ENCODE peak calls at places on chromosomes 7 and 10, in five cellular contexts. One of them, this sample, is unnamed.

GRCh38 chr7:1432411-1433082 is 26.7 kb downstream of the MICALL2 start:
- DNase-seq in AG04450: no peak
- DNase-seq in AG09309: no peak
- DNase-seq in astrocyte of the spinal cord: peak
- DNase-seq in sigmoid colon: peak
- DNase-seq in this sample: peak

GRCh38 chr10:30529373-30529998 is 95.5 kb downstream of the MAP3K8 start:
- DNase-seq in AG04450: no peak
- DNase-seq in AG09309: no peak
- DNase-seq in astrocyte of the spinal cord: no peak
- DNase-seq in sigmoid colon: peak
- DNase-seq in this sample: no peak

GRCh38 chr7:151251328-151251925 is 2.9 kb upstream of the SMARCD3 start:
- DNase-seq in AG04450: no peak
- DNase-seq in AG09309: no peak
- DNase-seq in astrocyte of the spinal cord: peak
- DNase-seq in sigmoid colon: peak
- DNase-seq in this sample: peak

GRCh38 chr7:84025332-84025927 is 169.2 kb downstream of the SEMA3A start:
- DNase-seq in AG04450: peak
- DNase-seq in AG09309: peak
- DNase-seq in astrocyte of the spinal cord: peak
- DNase-seq in sigmoid colon: peak
- DNase-seq in this sample: peak

GRCh38 chr10:132879408-132880147 is 62.8 kb downstream of the CFAP46 start:
- DNase-seq in AG04450: no peak
- DNase-seq in AG09309: no peak
- DNase-seq in astrocyte of the spinal cord: no peak
- DNase-seq in sigmoid colon: peak
- DNase-seq in this sample: no peak

GRCh38 chr10:118020365-118020764 is 26.4 kb downstream of the RAB11FIP2 start:
- DNase-seq in AG04450: no peak
- DNase-seq in AG09309: no peak
- DNase-seq in astrocyte of the spinal cord: no peak
- DNase-seq in sigmoid colon: no peak
- DNase-seq in this sample: no peak

GRCh38 chr7:143487566-143487965 is 9.9 kb downstream of the TAS2R41 start:
- DNase-seq in AG04450: no peak
- DNase-seq in AG09309: no peak
- DNase-seq in astrocyte of the spinal cord: no peak
- DNase-seq in sigmoid colon: peak
- DNase-seq in this sample: peak

GRCh38 chr10:36254191-36254590 is 612.1 kb upstream of the FZD8 start:
- DNase-seq in AG04450: no peak
- DNase-seq in AG09309: no peak
- DNase-seq in astrocyte of the spinal cord: no peak
- DNase-seq in sigmoid colon: peak
- DNase-seq in this sample: peak

GRCh38 chr10:38047666-38048065 is 37.2 kb downstream of the ZNF33A start:
- DNase-seq in AG04450: no peak
- DNase-seq in AG09309: peak
- DNase-seq in astrocyte of the spinal cord: no peak
- DNase-seq in sigmoid colon: no peak
- DNase-seq in this sample: peak

GRCh38 chr10:99236627-99237309 is 1.1 kb upstream of the HPSE2 start:
- DNase-seq in AG04450: no peak
- DNase-seq in AG09309: no peak
- DNase-seq in astrocyte of the spinal cord: no peak
- DNase-seq in sigmoid colon: no peak
- DNase-seq in this sample: no peak
- H3K4me3 ChIP-seq in AG04450: no peak
- H3K4me3 ChIP-seq in AG09309: no peak
- H3K4me3 ChIP-seq in astrocyte of the spinal cord: no peak
- H3K4me3 ChIP-seq in sigmoid colon: peak
- H3K4me3 ChIP-seq in this sample: no peak

GRCh38 chr7:144784943-144785342 is 50.9 kb downstream of the TPK1 start:
- DNase-seq in AG04450: no peak
- DNase-seq in AG09309: no peak
- DNase-seq in astrocyte of the spinal cord: no peak
- DNase-seq in sigmoid colon: peak
- DNase-seq in this sample: peak

GRCh38 chr7:144787127-144787526 is 48.7 kb downstream of the TPK1 start:
- DNase-seq in AG04450: no peak
- DNase-seq in AG09309: no peak
- DNase-seq in astrocyte of the spinal cord: no peak
- DNase-seq in sigmoid colon: no peak
- DNase-seq in this sample: no peak

GRCh38 chr7:144786079-144786478 is 49.8 kb downstream of the TPK1 start:
- DNase-seq in AG04450: no peak
- DNase-seq in AG09309: no peak
- DNase-seq in astrocyte of the spinal cord: no peak
- DNase-seq in sigmoid colon: no peak
- DNase-seq in this sample: no peak

GRCh38 chr7:144785491-144785890 is 50.4 kb downstream of the TPK1 start:
- DNase-seq in AG04450: no peak
- DNase-seq in AG09309: no peak
- DNase-seq in astrocyte of the spinal cord: no peak
- DNase-seq in sigmoid colon: no peak
- DNase-seq in this sample: no peak

GRCh38 chr7:144786522-144786921 is 49.3 kb downstream of the TPK1 start:
- DNase-seq in AG04450: no peak
- DNase-seq in AG09309: no peak
- DNase-seq in astrocyte of the spinal cord: no peak
- DNase-seq in sigmoid colon: no peak
- DNase-seq in this sample: no peak
- TF ChIP-seq CTCF in AG04450: no peak
- TF ChIP-seq CTCF in AG09309: no peak
- TF ChIP-seq CTCF in astrocyte of the spinal cord: no peak
- TF ChIP-seq CTCF in sigmoid colon: no peak
- TF ChIP-seq CTCF in this sample: no peak

GRCh38 chr7:157238087-157238486 is 98.7 kb upstream of the DNAJB6 start:
- DNase-seq in AG04450: no peak
- DNase-seq in AG09309: no peak
- DNase-seq in astrocyte of the spinal cord: no peak
- DNase-seq in sigmoid colon: no peak
- DNase-seq in this sample: no peak
- H3K4me3 ChIP-seq in AG04450: no peak
- H3K4me3 ChIP-seq in AG09309: no peak
- H3K4me3 ChIP-seq in astrocyte of the spinal cord: no peak
- H3K4me3 ChIP-seq in sigmoid colon: no peak
- H3K4me3 ChIP-seq in this sample: no peak

GRCh38 chr10:114851336-114851735 is 29.8 kb downstream of the FHIP2A start:
- DNase-seq in AG04450: no peak
- DNase-seq in AG09309: no peak
- DNase-seq in astrocyte of the spinal cord: no peak
- DNase-seq in sigmoid colon: no peak
- DNase-seq in this sample: no peak

GRCh38 chr10:114850126-114850525 is 28.5 kb downstream of the FHIP2A start:
- DNase-seq in AG04450: no peak
- DNase-seq in AG09309: no peak
- DNase-seq in astrocyte of the spinal cord: no peak
- DNase-seq in sigmoid colon: no peak
- DNase-seq in this sample: no peak

GRCh38 chr10:114849674-114850073 is 28.1 kb downstream of the FHIP2A start:
- DNase-seq in AG04450: no peak
- DNase-seq in AG09309: no peak
- DNase-seq in astrocyte of the spinal cord: no peak
- DNase-seq in sigmoid colon: no peak
- DNase-seq in this sample: no peak

DNA sequence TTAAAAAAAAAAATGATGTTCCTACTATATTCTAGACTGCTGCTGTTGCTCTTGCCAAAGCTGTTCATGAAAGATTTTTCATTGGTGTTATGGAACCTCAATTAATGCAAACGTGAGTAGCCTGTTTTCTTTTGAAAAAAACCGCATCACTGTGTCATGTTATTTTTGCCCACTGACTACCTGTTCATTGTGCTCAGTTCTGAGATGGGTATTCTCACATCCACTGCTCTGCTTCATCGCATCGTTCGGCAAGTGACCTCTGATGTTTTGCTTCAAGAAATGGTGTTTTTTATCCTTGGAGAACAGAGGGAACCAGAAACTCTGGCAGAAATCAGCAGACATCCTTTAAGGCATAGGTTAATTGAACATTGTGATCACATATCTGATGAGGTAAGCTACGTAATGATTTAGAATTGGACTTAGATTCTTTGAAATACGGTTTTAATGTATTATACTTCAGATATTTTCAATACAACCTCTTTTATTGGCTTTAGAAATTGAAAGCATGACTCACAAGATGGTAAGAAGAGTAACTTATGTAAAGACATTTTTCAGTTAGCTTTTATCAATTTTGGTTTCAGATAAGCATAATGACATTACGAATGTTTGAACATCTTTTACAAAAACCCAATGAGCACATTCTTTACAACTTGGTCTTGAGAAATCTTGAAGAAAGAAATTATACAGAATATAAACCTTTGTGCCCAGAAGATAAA is 24.6 kb downstream of the FHIP2A start:
- DNase-seq in AG04450: no peak
- DNase-seq in AG09309: no peak
- DNase-seq in astrocyte of the spinal cord: no peak
- DNase-seq in sigmoid colon: no peak
- DNase-seq in this sample: no peak
- TF ChIP-seq CTCF in AG04450: no peak
- TF ChIP-seq CTCF in AG09309: no peak
- TF ChIP-seq CTCF in astrocyte of the spinal cord: no peak
- TF ChIP-seq CTCF in sigmoid colon: no peak
- TF ChIP-seq CTCF in this sample: no peak

This sample was measured in cardiac fibroblast.